ENCODE peak calls at places on chromosomes 11 and 22, in eight cellular contexts. O is HCEC 1CT; J is activated naive CD8-positive, alpha-beta T cell treated with anti-CD3 and anti-CD28 coated beads, Interleukin-2, amount 50 U/mL, for 24 hours; D is SK-N-DZ; G is RWPE1; B is iPS DF 19.7; A is activated CD8-positive, alpha-beta memory T cell treated with anti-CD3 and anti-CD28 coated beads, Interleukin-2, amount 10 ng/mL, durations not matched to agents 7 days and 5 days; Q is ureter. F is an unnamed sample.

GRCh38 chr11:120400564-120401364 is 64.6 kb downstream of the ARHGEF12 start:
- DNase-seq in A (no peak), J (no peak), O (peak), G (peak), B (no peak), D (no peak), Q (peak), F (no peak)

GRCh38 chr11:12808519-12808918 is 134.3 kb downstream of the TEAD1 start:
- DNase-seq in G (no peak), D (no peak), A (no peak), J (no peak), Q (no peak), O (peak), B (no peak), F (no peak)

GRCh38 chr11:133937015-133937414 is 19.8 kb downstream of the IGSF9B start:
- DNase-seq in O (no peak), D (peak), B (no peak), Q (no peak), G (no peak), J (no peak), A (no peak), F (no peak)

GRCh38 chr22:20141186-20142077 is 9.4 kb downstream of the CCDC188 start:
- DNase-seq in A (no peak), Q (no peak), O (peak), J (no peak), G (no peak), D (no peak), B (no peak), F (no peak)

GRCh38 chr11:6315811-6316425 is 4.4 kb downstream of the CAVIN3 start:
- DNase-seq in G (peak), O (peak), A (peak), J (peak), B (no peak), Q (peak), D (peak), F (peak)

GRCh38 chr11:60870276-60870675 is 2.9 kb downstream of the ZP1 start:
- DNase-seq in O (no peak), Q (no peak), B (no peak), G (no peak), A (no peak), D (no peak), J (no peak), F (peak)

GRCh38 chr11:132601863-132602262 is 930.4 kb downstream of the OPCML start:
- DNase-seq in Q (no peak), G (no peak), B (no peak), A (no peak), J (no peak), O (no peak), D (no peak), F (no peak)

GRCh38 chr11:19956228-19956627 is 204.0 kb downstream of the DBX1 start:
- DNase-seq in B (no peak), O (no peak), J (no peak), Q (no peak), D (no peak), G (no peak), A (no peak), F (no peak)

GRCh38 chr11:65251476-65251875 is 10.3 kb upstream of the POLA2 start:
- DNase-seq in B (no peak), G (no peak), D (no peak), Q (no peak), O (peak), J (no peak), A (no peak), F (no peak)

GRCh38 chr11:67999201-67999629 is 4.7 kb downstream of the UNC93B1 start:
- DNase-seq in J (no peak), A (no peak), Q (no peak), O (no peak), B (no peak), D (peak), G (no peak), F (no peak)

GRCh38 chr22:50483977-50484853 is 2.4 kb upstream of the MIOX start:
- DNase-seq in G (no peak), J (no peak), Q (no peak), O (no peak), B (no peak), D (no peak), A (no peak), F (no peak)

GRCh38 chr11:35419713-35420333 is 465 bp upstream of the SLC1A2 start:
- DNase-seq in J (no peak), Q (no peak), A (no peak), B (no peak), O (no peak), G (no peak), D (peak), F (no peak)

GRCh38 chr11:65290448-65291165 is 24.1 kb upstream of the CDC42EP2 start:
- DNase-seq in D (no peak), O (peak), G (no peak), Q (peak), J (no peak), B (no peak), A (no peak), F (peak)

F was measured in K562.